ENCODE peak calls at places on chromosomes 6 and 20, in ten cellular contexts. One of them, this sample, is unnamed.

GRCh38 chr20:41180599-41181333 is 43.4 kb downstream of the PLCG1 start:
- DNase-seq in naive thymus-derived CD4-positive, alpha-beta T cell: no peak
- DNase-seq in T-helper 9 cell: no peak
- DNase-seq in activated T-helper 9 cell treated with anti-CD3 and anti-CD28 coated beads, Interleukin-2, amount 50 U/mL, for 16 hours: no peak
- DNase-seq in mucosa of gallbladder: no peak
- DNase-seq in AML-193: no peak
- DNase-seq in cardiac muscle cell: no peak
- DNase-seq in astrocyte of the hippocampus: no peak
- DNase-seq in EH: no peak
- DNase-seq in stimulated activated naive CD8-positive, alpha-beta T cell treated with anti-CD3 and anti-CD28 coated beads, Interleukin-15, amount 100 ng/mL, for 72 hours: peak; percentile 4
- DNase-seq in this sample: peak; percentile 35

GRCh38 chr6:158468666-158469065 is 91.2 kb upstream of the TMEM181 start:
- DNase-seq in naive thymus-derived CD4-positive, alpha-beta T cell: no peak
- DNase-seq in T-helper 9 cell: no peak
- DNase-seq in activated T-helper 9 cell treated with anti-CD3 and anti-CD28 coated beads, Interleukin-2, amount 50 U/mL, for 16 hours: no peak
- DNase-seq in mucosa of gallbladder: no peak
- DNase-seq in AML-193: no peak
- DNase-seq in cardiac muscle cell: no peak
- DNase-seq in astrocyte of the hippocampus: no peak
- DNase-seq in EH: peak; percentile 28
- DNase-seq in stimulated activated naive CD8-positive, alpha-beta T cell treated with anti-CD3 and anti-CD28 coated beads, Interleukin-15, amount 100 ng/mL, for 72 hours: no peak
- DNase-seq in this sample: no peak

GRCh38 chr20:58481541-58482021 is 33.6 kb downstream of the APCDD1L start:
- DNase-seq in naive thymus-derived CD4-positive, alpha-beta T cell: peak; percentile 19
- DNase-seq in T-helper 9 cell: peak; percentile 48
- DNase-seq in activated T-helper 9 cell treated with anti-CD3 and anti-CD28 coated beads, Interleukin-2, amount 50 U/mL, for 16 hours: no peak
- DNase-seq in mucosa of gallbladder: peak; percentile 37
- DNase-seq in AML-193: peak; percentile 13
- DNase-seq in cardiac muscle cell: peak; percentile 44
- DNase-seq in astrocyte of the hippocampus: peak; percentile 27
- DNase-seq in EH: peak; percentile 61
- DNase-seq in stimulated activated naive CD8-positive, alpha-beta T cell treated with anti-CD3 and anti-CD28 coated beads, Interleukin-15, amount 100 ng/mL, for 72 hours: peak; percentile 66
- DNase-seq in this sample: peak; percentile 72

GRCh38 chr20:41425180-41425884 is 58.7 kb upstream of the EMILIN3 start:
- DNase-seq in naive thymus-derived CD4-positive, alpha-beta T cell: no peak
- DNase-seq in T-helper 9 cell: no peak
- DNase-seq in activated T-helper 9 cell treated with anti-CD3 and anti-CD28 coated beads, Interleukin-2, amount 50 U/mL, for 16 hours: no peak
- DNase-seq in mucosa of gallbladder: peak; percentile 18
- DNase-seq in AML-193: no peak
- DNase-seq in cardiac muscle cell: no peak
- DNase-seq in astrocyte of the hippocampus: peak; percentile 86
- DNase-seq in EH: peak; percentile 70
- DNase-seq in stimulated activated naive CD8-positive, alpha-beta T cell treated with anti-CD3 and anti-CD28 coated beads, Interleukin-15, amount 100 ng/mL, for 72 hours: no peak
- DNase-seq in this sample: no peak

GRCh38 chr20:53755733-53756523 is 162.3 kb upstream of the ZNF217 start:
- DNase-seq in naive thymus-derived CD4-positive, alpha-beta T cell: no peak
- DNase-seq in T-helper 9 cell: no peak
- DNase-seq in activated T-helper 9 cell treated with anti-CD3 and anti-CD28 coated beads, Interleukin-2, amount 50 U/mL, for 16 hours: no peak
- DNase-seq in mucosa of gallbladder: no peak
- DNase-seq in AML-193: no peak
- DNase-seq in cardiac muscle cell: no peak
- DNase-seq in astrocyte of the hippocampus: no peak
- DNase-seq in EH: no peak
- DNase-seq in stimulated activated naive CD8-positive, alpha-beta T cell treated with anti-CD3 and anti-CD28 coated beads, Interleukin-15, amount 100 ng/mL, for 72 hours: no peak
- DNase-seq in this sample: no peak

GRCh38 chr6:11738681-11739375 is 39.8 kb downstream of the ADTRP start:
- DNase-seq in naive thymus-derived CD4-positive, alpha-beta T cell: no peak
- DNase-seq in T-helper 9 cell: no peak
- DNase-seq in activated T-helper 9 cell treated with anti-CD3 and anti-CD28 coated beads, Interleukin-2, amount 50 U/mL, for 16 hours: no peak
- DNase-seq in mucosa of gallbladder: no peak
- DNase-seq in AML-193: no peak
- DNase-seq in cardiac muscle cell: no peak
- DNase-seq in astrocyte of the hippocampus: peak; percentile 53
- DNase-seq in EH: no peak
- DNase-seq in stimulated activated naive CD8-positive, alpha-beta T cell treated with anti-CD3 and anti-CD28 coated beads, Interleukin-15, amount 100 ng/mL, for 72 hours: no peak
- DNase-seq in this sample: no peak

GRCh38 chr6:145809785-145810184 is 4.8 kb downstream of the FBXO30 start:
- DNase-seq in naive thymus-derived CD4-positive, alpha-beta T cell: no peak
- DNase-seq in T-helper 9 cell: no peak
- DNase-seq in activated T-helper 9 cell treated with anti-CD3 and anti-CD28 coated beads, Interleukin-2, amount 50 U/mL, for 16 hours: no peak
- DNase-seq in mucosa of gallbladder: no peak
- DNase-seq in AML-193: peak; percentile 21
- DNase-seq in cardiac muscle cell: no peak
- DNase-seq in astrocyte of the hippocampus: peak; percentile 26
- DNase-seq in EH: peak; percentile 50
- DNase-seq in stimulated activated naive CD8-positive, alpha-beta T cell treated with anti-CD3 and anti-CD28 coated beads, Interleukin-15, amount 100 ng/mL, for 72 hours: no peak
- DNase-seq in this sample: no peak

GRCh38 chr6:67759001-67759400 is 876.1 kb upstream of the ADGRB3 start:
- DNase-seq in naive thymus-derived CD4-positive, alpha-beta T cell: no peak
- DNase-seq in T-helper 9 cell: no peak
- DNase-seq in activated T-helper 9 cell treated with anti-CD3 and anti-CD28 coated beads, Interleukin-2, amount 50 U/mL, for 16 hours: no peak
- DNase-seq in mucosa of gallbladder: no peak
- DNase-seq in AML-193: no peak
- DNase-seq in cardiac muscle cell: no peak
- DNase-seq in astrocyte of the hippocampus: no peak
- DNase-seq in EH: no peak
- DNase-seq in stimulated activated naive CD8-positive, alpha-beta T cell treated with anti-CD3 and anti-CD28 coated beads, Interleukin-15, amount 100 ng/mL, for 72 hours: no peak
- DNase-seq in this sample: no peak

GRCh38 chr20:51799586-51799985 is 2.7 kb downstream of the SALL4 start:
- DNase-seq in naive thymus-derived CD4-positive, alpha-beta T cell: no peak
- DNase-seq in T-helper 9 cell: no peak
- DNase-seq in activated T-helper 9 cell treated with anti-CD3 and anti-CD28 coated beads, Interleukin-2, amount 50 U/mL, for 16 hours: no peak
- DNase-seq in mucosa of gallbladder: no peak
- DNase-seq in AML-193: no peak
- DNase-seq in cardiac muscle cell: no peak
- DNase-seq in astrocyte of the hippocampus: no peak
- DNase-seq in EH: no peak
- DNase-seq in stimulated activated naive CD8-positive, alpha-beta T cell treated with anti-CD3 and anti-CD28 coated beads, Interleukin-15, amount 100 ng/mL, for 72 hours: no peak
- DNase-seq in this sample: no peak

GRCh38 chr6:88662163-88662580 is 301.2 kb downstream of the RNGTT start:
- DNase-seq in naive thymus-derived CD4-positive, alpha-beta T cell: no peak
- DNase-seq in T-helper 9 cell: no peak
- DNase-seq in activated T-helper 9 cell treated with anti-CD3 and anti-CD28 coated beads, Interleukin-2, amount 50 U/mL, for 16 hours: no peak
- DNase-seq in mucosa of gallbladder: peak; percentile 62
- DNase-seq in AML-193: no peak
- DNase-seq in cardiac muscle cell: no peak
- DNase-seq in astrocyte of the hippocampus: no peak
- DNase-seq in EH: no peak
- DNase-seq in stimulated activated naive CD8-positive, alpha-beta T cell treated with anti-CD3 and anti-CD28 coated beads, Interleukin-15, amount 100 ng/mL, for 72 hours: no peak
- DNase-seq in this sample: no peak

GRCh38 chr20:364905-365794 is 15.4 kb upstream of the TRIB3 start:
- DNase-seq in naive thymus-derived CD4-positive, alpha-beta T cell: no peak
- DNase-seq in T-helper 9 cell: no peak
- DNase-seq in activated T-helper 9 cell treated with anti-CD3 and anti-CD28 coated beads, Interleukin-2, amount 50 U/mL, for 16 hours: no peak
- DNase-seq in mucosa of gallbladder: no peak
- DNase-seq in AML-193: no peak
- DNase-seq in cardiac muscle cell: no peak
- DNase-seq in astrocyte of the hippocampus: peak; percentile 44
- DNase-seq in EH: peak; percentile 49
- DNase-seq in stimulated activated naive CD8-positive, alpha-beta T cell treated with anti-CD3 and anti-CD28 coated beads, Interleukin-15, amount 100 ng/mL, for 72 hours: no peak
- DNase-seq in this sample: no peak

GRCh38 chr20:24507182-24507853 is 37.9 kb downstream of the SYNDIG1 start:
- DNase-seq in naive thymus-derived CD4-positive, alpha-beta T cell: no peak
- DNase-seq in T-helper 9 cell: no peak
- DNase-seq in activated T-helper 9 cell treated with anti-CD3 and anti-CD28 coated beads, Interleukin-2, amount 50 U/mL, for 16 hours: no peak
- DNase-seq in mucosa of gallbladder: no peak
- DNase-seq in AML-193: no peak
- DNase-seq in cardiac muscle cell: no peak
- DNase-seq in astrocyte of the hippocampus: no peak
- DNase-seq in EH: no peak
- DNase-seq in stimulated activated naive CD8-positive, alpha-beta T cell treated with anti-CD3 and anti-CD28 coated beads, Interleukin-15, amount 100 ng/mL, for 72 hours: no peak
- DNase-seq in this sample: no peak

GRCh38 chr6:163432300-163432699 is 17.8 kb downstream of the QKI start:
- DNase-seq in naive thymus-derived CD4-positive, alpha-beta T cell: no peak
- DNase-seq in T-helper 9 cell: no peak
- DNase-seq in activated T-helper 9 cell treated with anti-CD3 and anti-CD28 coated beads, Interleukin-2, amount 50 U/mL, for 16 hours: no peak
- DNase-seq in mucosa of gallbladder: no peak
- DNase-seq in AML-193: no peak
- DNase-seq in cardiac muscle cell: no peak
- DNase-seq in astrocyte of the hippocampus: no peak
- DNase-seq in EH: no peak
- DNase-seq in stimulated activated naive CD8-positive, alpha-beta T cell treated with anti-CD3 and anti-CD28 coated beads, Interleukin-15, amount 100 ng/mL, for 72 hours: no peak
- DNase-seq in this sample: no peak

GRCh38 chr20:20060234-20060998 is 8.1 kb downstream of the CFAP61 start:
- DNase-seq in naive thymus-derived CD4-positive, alpha-beta T cell: no peak
- DNase-seq in T-helper 9 cell: no peak
- DNase-seq in activated T-helper 9 cell treated with anti-CD3 and anti-CD28 coated beads, Interleukin-2, amount 50 U/mL, for 16 hours: no peak
- DNase-seq in mucosa of gallbladder: no peak
- DNase-seq in AML-193: no peak
- DNase-seq in cardiac muscle cell: no peak
- DNase-seq in astrocyte of the hippocampus: no peak
- DNase-seq in EH: no peak
- DNase-seq in stimulated activated naive CD8-positive, alpha-beta T cell treated with anti-CD3 and anti-CD28 coated beads, Interleukin-15, amount 100 ng/mL, for 72 hours: no peak
- DNase-seq in this sample: no peak

GRCh38 chr6:134177753-134178229 is 125.4 kb upstream of the SLC2A12 start:
- DNase-seq in naive thymus-derived CD4-positive, alpha-beta T cell: no peak
- DNase-seq in T-helper 9 cell: no peak
- DNase-seq in activated T-helper 9 cell treated with anti-CD3 and anti-CD28 coated beads, Interleukin-2, amount 50 U/mL, for 16 hours: no peak
- DNase-seq in mucosa of gallbladder: no peak
- DNase-seq in AML-193: peak; percentile 63
- DNase-seq in cardiac muscle cell: no peak
- DNase-seq in astrocyte of the hippocampus: no peak
- DNase-seq in EH: peak; percentile 92
- DNase-seq in stimulated activated naive CD8-positive, alpha-beta T cell treated with anti-CD3 and anti-CD28 coated beads, Interleukin-15, amount 100 ng/mL, for 72 hours: no peak
- DNase-seq in this sample: no peak

GRCh38 chr6:43645613-43645964 is 753 bp downstream of the RSPH9 start:
- DNase-seq in naive thymus-derived CD4-positive, alpha-beta T cell: no peak
- DNase-seq in T-helper 9 cell: no peak
- DNase-seq in activated T-helper 9 cell treated with anti-CD3 and anti-CD28 coated beads, Interleukin-2, amount 50 U/mL, for 16 hours: no peak
- DNase-seq in mucosa of gallbladder: no peak
- DNase-seq in AML-193: no peak
- DNase-seq in cardiac muscle cell: no peak
- DNase-seq in astrocyte of the hippocampus: no peak
- DNase-seq in EH: no peak
- DNase-seq in stimulated activated naive CD8-positive, alpha-beta T cell treated with anti-CD3 and anti-CD28 coated beads, Interleukin-15, amount 100 ng/mL, for 72 hours: no peak
- DNase-seq in this sample: no peak

GRCh38 chr20:62366370-62367135 is 559 bp downstream of the LAMA5 start:
- DNase-seq in naive thymus-derived CD4-positive, alpha-beta T cell: no peak
- DNase-seq in T-helper 9 cell: no peak
- DNase-seq in activated T-helper 9 cell treated with anti-CD3 and anti-CD28 coated beads, Interleukin-2, amount 50 U/mL, for 16 hours: no peak
- DNase-seq in mucosa of gallbladder: no peak
- DNase-seq in AML-193: no peak
- DNase-seq in cardiac muscle cell: peak; percentile 82
- DNase-seq in astrocyte of the hippocampus: peak; percentile 58
- DNase-seq in EH: no peak
- DNase-seq in stimulated activated naive CD8-positive, alpha-beta T cell treated with anti-CD3 and anti-CD28 coated beads, Interleukin-15, amount 100 ng/mL, for 72 hours: no peak
- DNase-seq in this sample: peak; percentile 33

GRCh38 chr6:166626177-166627038 is 643 bp downstream of the RPS6KA2 start:
- DNase-seq in naive thymus-derived CD4-positive, alpha-beta T cell: peak; percentile 29
- DNase-seq in T-helper 9 cell: no peak
- DNase-seq in activated T-helper 9 cell treated with anti-CD3 and anti-CD28 coated beads, Interleukin-2, amount 50 U/mL, for 16 hours: no peak
- DNase-seq in mucosa of gallbladder: no peak
- DNase-seq in AML-193: no peak
- DNase-seq in cardiac muscle cell: peak; percentile 66
- DNase-seq in astrocyte of the hippocampus: peak; percentile 61
- DNase-seq in EH: peak; percentile 51
- DNase-seq in stimulated activated naive CD8-positive, alpha-beta T cell treated with anti-CD3 and anti-CD28 coated beads, Interleukin-15, amount 100 ng/mL, for 72 hours: peak; percentile 40
- DNase-seq in this sample: peak; percentile 65

GRCh38 chr6:21829126-21829525 is 235.6 kb downstream of the SOX4 start:
- DNase-seq in naive thymus-derived CD4-positive, alpha-beta T cell: no peak
- DNase-seq in T-helper 9 cell: no peak
- DNase-seq in activated T-helper 9 cell treated with anti-CD3 and anti-CD28 coated beads, Interleukin-2, amount 50 U/mL, for 16 hours: no peak
- DNase-seq in mucosa of gallbladder: no peak
- DNase-seq in AML-193: no peak
- DNase-seq in cardiac muscle cell: no peak
- DNase-seq in astrocyte of the hippocampus: no peak
- DNase-seq in EH: no peak
- DNase-seq in stimulated activated naive CD8-positive, alpha-beta T cell treated with anti-CD3 and anti-CD28 coated beads, Interleukin-15, amount 100 ng/mL, for 72 hours: no peak
- DNase-seq in this sample: no peak

GRCh38 chr20:11454966-11455799 is 462.5 kb upstream of the BTBD3 start:
- DNase-seq in naive thymus-derived CD4-positive, alpha-beta T cell: no peak
- DNase-seq in T-helper 9 cell: no peak
- DNase-seq in activated T-helper 9 cell treated with anti-CD3 and anti-CD28 coated beads, Interleukin-2, amount 50 U/mL, for 16 hours: no peak
- DNase-seq in mucosa of gallbladder: no peak
- DNase-seq in AML-193: no peak
- DNase-seq in cardiac muscle cell: peak; percentile 5
- DNase-seq in astrocyte of the hippocampus: peak; percentile 76
- DNase-seq in EH: peak; percentile 88
- DNase-seq in stimulated activated naive CD8-positive, alpha-beta T cell treated with anti-CD3 and anti-CD28 coated beads, Interleukin-15, amount 100 ng/mL, for 72 hours: no peak
- DNase-seq in this sample: no peak

GRCh38 chr20:58956078-58956477 is 25.0 kb upstream of the NELFCD start:
- DNase-seq in naive thymus-derived CD4-positive, alpha-beta T cell: no peak
- DNase-seq in T-helper 9 cell: no peak
- DNase-seq in activated T-helper 9 cell treated with anti-CD3 and anti-CD28 coated beads, Interleukin-2, amount 50 U/mL, for 16 hours: no peak
- DNase-seq in mucosa of gallbladder: no peak
- DNase-seq in AML-193: peak; percentile 50
- DNase-seq in cardiac muscle cell: no peak
- DNase-seq in astrocyte of the hippocampus: no peak
- DNase-seq in EH: no peak
- DNase-seq in stimulated activated naive CD8-positive, alpha-beta T cell treated with anti-CD3 and anti-CD28 coated beads, Interleukin-15, amount 100 ng/mL, for 72 hours: no peak
- DNase-seq in this sample: no peak

GRCh38 chr6:107061125-107062020 is 33.4 kb downstream of the MTRES1 start:
- DNase-seq in naive thymus-derived CD4-positive, alpha-beta T cell: no peak
- DNase-seq in T-helper 9 cell: no peak
- DNase-seq in activated T-helper 9 cell treated with anti-CD3 and anti-CD28 coated beads, Interleukin-2, amount 50 U/mL, for 16 hours: no peak
- DNase-seq in mucosa of gallbladder: no peak
- DNase-seq in AML-193: no peak
- DNase-seq in cardiac muscle cell: peak; percentile 34
- DNase-seq in astrocyte of the hippocampus: no peak
- DNase-seq in EH: peak; percentile 29
- DNase-seq in stimulated activated naive CD8-positive, alpha-beta T cell treated with anti-CD3 and anti-CD28 coated beads, Interleukin-15, amount 100 ng/mL, for 72 hours: no peak
- DNase-seq in this sample: no peak

GRCh38 chr20:3323398-3323797 is 84.1 kb downstream of the DNAAF9 start:
- DNase-seq in naive thymus-derived CD4-positive, alpha-beta T cell: no peak
- DNase-seq in T-helper 9 cell: no peak
- DNase-seq in activated T-helper 9 cell treated with anti-CD3 and anti-CD28 coated beads, Interleukin-2, amount 50 U/mL, for 16 hours: no peak
- DNase-seq in mucosa of gallbladder: no peak
- DNase-seq in AML-193: peak; percentile 18
- DNase-seq in cardiac muscle cell: no peak
- DNase-seq in astrocyte of the hippocampus: no peak
- DNase-seq in EH: peak; percentile 11
- DNase-seq in stimulated activated naive CD8-positive, alpha-beta T cell treated with anti-CD3 and anti-CD28 coated beads, Interleukin-15, amount 100 ng/mL, for 72 hours: peak; percentile 13
- DNase-seq in this sample: no peak